ENCODE peak calls at places on chromosomes 13 and 19, in six cellular contexts. F is breast epithelium, C is adrenal gland, L is tibial nerve, A is heart right ventricle, K is tibial artery. T is an unnamed sample. For H3K27me3, the result is how much of the 10 kb centered on the place peaks cover.

GRCh38 chr13:83618966-83619365 is 263.3 kb downstream of the SLITRK1 start:
- DNase-seq in F (no peak), L (no peak), A (no peak), C (no peak), K (no peak), T (no peak)

GRCh38 chr19:43224855-43225253 is 19.4 kb upstream of the PSG4 start:
- DNase-seq in F (no peak), L (no peak), K (no peak), C (no peak), A (no peak), T (no peak)

GRCh38 chr13:101706651-101707050 is 254.2 kb downstream of the ITGBL1 start:
- DNase-seq in C (no peak), K (no peak), F (no peak), A (no peak), L (no peak), T (no peak)

GRCh38 chr19:13057147-13057572 is 45.5 kb downstream of the LYL1 start:
- DNase-seq in C (no peak), L (no peak), F (no peak), K (no peak), A (no peak), T (no peak)

GRCh38 chr13:90951663-90952062 is 395.8 kb upstream of the MIR17HG start:
- DNase-seq in A (no peak), F (no peak), C (no peak), L (no peak), K (no peak), T (no peak)

GRCh38 chr19:5530701-5531100 is 37.1 kb downstream of the TINCR start:
- DNase-seq in C (no peak), A (no peak), F (no peak), L (no peak), K (no peak), T (no peak)

GRCh38 chr19:28881616-28882015 is 331.3 kb downstream of the UQCRFS1 start:
- DNase-seq in C (no peak), L (no peak), A (no peak), K (no peak), F (no peak), T (no peak)

GRCh38 chr13:108302279-108302678 is 32.8 kb downstream of the TNFSF13B start:
- DNase-seq in F (no peak), K (no peak), L (no peak), C (no peak), A (no peak), T (no peak)

GRCh38 chr19:371501-372160 is 27.0 kb upstream of the MIER2 start:
- DNase-seq in F (no peak), C (no peak), A (no peak), L (no peak), K (no peak), T (no peak)

GRCh38 chr13:52345048-52345447 is 60.9 kb downstream of the THSD1 start:
- DNase-seq in K (no peak), L (no peak), C (no peak), A (no peak), F (no peak), T (no peak)

GRCh38 chr13:43874512-43875092 is 4.9 kb downstream of the CCDC122 start:
- DNase-seq in C (no peak), F (no peak), L (no peak), K (no peak), A (no peak), T (no peak)

GRCh38 chr19:46271488-46272197 is 25.2 kb upstream of the HIF3A start:
- DNase-seq in A (no peak), F (no peak), K (no peak), C (peak), L (no peak), T (no peak)

GRCh38 chr19:46350758-46351159 is 3.9 kb downstream of the PPP5C start:
- DNase-seq in F (no peak), A (no peak), C (peak), K (no peak), L (peak), T (no peak)

GRCh38 chr19:38441660-38442348 is 8.3 kb downstream of the RYR1 start:
- DNase-seq in C (no peak), L (no peak), F (no peak), K (no peak), A (no peak), T (no peak)

GRCh38 chr19:1161716-1162115 is 12.4 kb downstream of the SBNO2 start:
- DNase-seq in K (no peak), C (peak), L (no peak), F (no peak), A (no peak), T (no peak)

GRCh38 chr13:31032574-31033095 is 100.2 kb downstream of the TEX26 start:
- DNase-seq in C (no peak), L (no peak), K (no peak), F (no peak), A (no peak), T (no peak)

GRCh38 chr13:73767747-73768315 is 366.4 kb downstream of the KLF12 start:
- DNase-seq in A (no peak), F (no peak), K (no peak), C (no peak), L (no peak), T (no peak)

GRCh38 chr19:45211751-45212381 is 33.3 kb downstream of the BLOC1S3 start:
- DNase-seq in C (peak), K (no peak), F (peak), L (no peak), A (peak), T (peak)

GRCh38 chr13:30972888-30973377 is 40.5 kb downstream of the TEX26 start:
- DNase-seq in L (no peak), K (no peak), C (no peak), A (no peak), F (no peak), T (no peak)

GRCh38 chr19:5993516-5994406 is 15.8 kb upstream of the RANBP3 start:
- DNase-seq in A (peak), C (peak), F (no peak), L (no peak), K (no peak), T (peak)

GRCh38 chr13:58619396-58620113 is 988.0 kb downstream of the PCDH17 start:
- DNase-seq in A (no peak), K (no peak), L (no peak), C (no peak), F (no peak), T (no peak)

GRCh38 chr13:73429691-73430090 is 370.9 kb downstream of the KLF5 start:
- DNase-seq in A (no peak), F (no peak), K (no peak), C (no peak), L (no peak), T (no peak)

GRCh38 chr13:44903596-44903995 is 85.7 kb downstream of the NUFIP1 start:
- DNase-seq in A (peak), F (no peak), L (peak), C (peak), K (peak), T (peak)

GRCh38 chr13:34155931-34156607 is 338.1 kb downstream of the RFC3 start:
- DNase-seq in A (no peak), K (no peak), L (no peak), F (no peak), C (peak), T (no peak)

GRCh38 chr19:1164684-1165531 is 9.2 kb downstream of the SBNO2 start:
- DNase-seq in K (no peak), L (no peak), F (no peak), A (no peak), C (peak), T (no peak)

GRCh38 chr13:44382635-44383145 is 9.1 kb downstream of the SERP2 start:
- DNase-seq in C (no peak), F (no peak), K (no peak), A (peak), L (no peak), T (no peak)

GRCh38 chr13:85236431-85236830 is 562.8 kb downstream of the SLITRK6 start:
- DNase-seq in F (no peak), L (no peak), C (no peak), K (no peak), A (no peak), T (no peak)

GRCh38 chr13:52695856-52696255 is 43.2 kb downstream of the SUGT1 start:
- DNase-seq in L (no peak), C (no peak), A (no peak), K (no peak), F (no peak), T (no peak)

GRCh38 chr19:982567-983170 is 1.5 kb upstream of the WDR18 start:
- DNase-seq in A (peak), C (peak), L (peak), F (peak), K (peak), T (peak)

GRCh38 chr19:51503428-51503827 is 1.8 kb upstream of the SIGLEC12 start:
- DNase-seq in F (no peak), L (no peak), C (no peak), K (no peak), A (no peak), T (no peak)

GRCh38 chr19:51505904-51506303 is 4.3 kb upstream of the SIGLEC12 start:
- DNase-seq in A (no peak), K (no peak), C (no peak), L (no peak), F (no peak), T (no peak)

GRCh38 chr19:51507209-51507608 is 5.6 kb upstream of the SIGLEC12 start:
- DNase-seq in F (no peak), L (no peak), C (no peak), K (no peak), A (no peak), T (no peak)

GRCh38 chr19:51501594-51502263 is at the start of gene SIGLEC12:
- DNase-seq in C (peak), K (no peak), L (peak), A (no peak), F (no peak), T (peak)

DNA sequence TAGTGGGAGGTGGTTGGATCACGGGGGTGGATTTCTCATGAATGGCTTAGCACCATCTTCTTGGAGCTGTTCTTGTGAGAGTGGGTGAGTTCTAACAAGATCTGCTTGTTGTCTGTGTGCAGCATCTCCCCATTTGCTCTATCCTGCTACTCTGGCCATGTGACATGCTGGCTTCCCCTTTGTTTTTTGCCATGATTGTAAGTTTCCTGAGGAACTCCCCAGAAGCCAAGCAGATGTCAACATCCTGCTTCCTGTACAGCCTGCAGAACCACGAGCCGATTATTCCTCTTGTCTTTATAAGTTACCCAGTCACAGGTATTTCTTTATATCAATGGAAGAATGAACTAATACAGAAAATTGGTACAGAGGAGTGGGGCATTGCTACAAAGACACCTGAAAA is 2.3 kb upstream of the SIGLEC12 start:
- DNase-seq in K (no peak), F (no peak), C (no peak), L (no peak), A (no peak), T (no peak)
- H3K27me3 ChIP-seq in K (under half), F (under half), C (under half), L (under half), A (under half), T (under half)

GRCh38 chr13:113840541-113841354 is 23.1 kb downstream of the GAS6 start:
- DNase-seq in A (no peak), K (no peak), L (no peak), F (no peak), C (no peak), T (peak)

GRCh38 chr13:113837554-113838355 is 26.1 kb downstream of the GAS6 start:
- DNase-seq in L (peak), F (peak), C (peak), A (peak), K (peak), T (peak)

GRCh38 chr13:113836917-113837553 is 26.8 kb downstream of the GAS6 start:
- DNase-seq in C (peak), F (no peak), K (peak), L (peak), A (peak), T (peak)

GRCh38 chr13:113839536-113840204 is 24.2 kb downstream of the GAS6 start:
- DNase-seq in K (no peak), F (no peak), L (no peak), C (no peak), A (peak), T (peak)

DNA sequence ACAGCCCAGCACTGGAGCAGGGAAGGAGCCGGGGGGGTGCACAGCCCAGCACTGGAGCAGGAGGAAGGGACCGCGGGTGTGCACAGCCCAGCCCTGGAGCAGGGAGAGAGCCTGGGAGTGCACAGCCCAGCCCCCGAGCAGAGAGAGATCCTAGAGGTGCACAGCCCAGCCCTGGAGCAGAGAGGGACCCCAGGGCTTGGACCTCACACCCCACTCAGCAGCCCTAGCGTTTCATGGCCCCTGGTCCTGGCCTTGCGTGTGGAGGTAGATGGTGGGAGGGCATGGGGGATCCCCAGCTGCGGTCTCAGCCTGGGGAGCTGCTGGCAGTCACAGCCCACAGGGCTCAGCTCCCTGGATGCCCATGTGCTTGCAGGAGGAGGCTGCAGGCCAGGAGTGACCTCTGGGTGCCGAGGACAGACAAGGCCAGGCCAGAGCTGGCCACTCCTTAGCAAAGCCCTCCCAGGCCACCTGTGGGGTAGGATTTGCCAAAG is 25.1 kb downstream of the GAS6 start:
- DNase-seq in A (peak), L (no peak), K (no peak), C (no peak), F (no peak), T (peak)
- H3K4me3 ChIP-seq in A (no peak), L (no peak), K (no peak), C (peak), F (no peak), T (peak)

GRCh38 chr13:99086869-99087129 is 108.9 kb upstream of the DOCK9 start:
- DNase-seq in L (peak), F (no peak), K (peak), C (peak), A (no peak), T (peak)

GRCh38 chr13:99086149-99086868 is 108.4 kb upstream of the DOCK9 start:
- DNase-seq in C (peak), A (peak), F (no peak), L (peak), K (peak), T (peak)

GRCh38 chr13:99085846-99086148 is 107.9 kb upstream of the DOCK9 start:
- DNase-seq in C (no peak), L (no peak), A (no peak), F (no peak), K (no peak), T (no peak)

GRCh38 chr13:99085139-99085845 is 107.4 kb upstream of the DOCK9 start:
- DNase-seq in K (no peak), A (no peak), C (no peak), F (no peak), L (peak), T (no peak)

DNA sequence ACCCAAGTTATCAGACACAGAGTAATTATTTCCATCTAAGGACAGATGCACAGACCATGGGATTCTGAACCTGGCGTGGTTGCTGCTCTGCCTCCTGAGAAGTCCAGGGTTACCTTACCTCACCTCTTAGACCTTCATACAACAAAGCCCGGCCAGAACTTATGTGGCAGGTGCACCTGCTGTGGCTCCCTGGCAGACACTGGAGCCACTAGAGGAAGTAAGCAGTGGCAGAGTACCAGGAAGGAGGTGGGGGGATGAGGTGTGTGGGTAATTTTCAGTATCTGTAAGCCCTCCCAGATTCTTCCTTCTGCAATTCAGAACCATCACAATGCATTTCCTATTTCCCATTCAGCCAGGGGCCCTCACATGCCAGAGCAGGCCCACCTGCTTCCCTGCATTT is 106.1 kb upstream of the DOCK9 start:
- DNase-seq in A (no peak), C (no peak), F (no peak), K (no peak), L (no peak), T (no peak)
- H3K27ac ChIP-seq in A (no peak), C (no peak), F (peak), K (no peak), L (no peak), T (peak)

GRCh38 chr13:111539791-111540446 is 219.5 kb downstream of the TEX29 start:
- DNase-seq in A (no peak), F (no peak), L (no peak), C (no peak), K (peak), T (no peak)
- H3K27me3 ChIP-seq in A (half or more), F (half or more), L (under half), C (under half), K (under half), T (half or more)

GRCh38 chr13:41241626-41242025 is 21.8 kb downstream of the MTRF1 start:
- DNase-seq in L (no peak), A (no peak), C (no peak), F (no peak), K (no peak), T (no peak)

GRCh38 chr13:41244555-41244954 is 18.8 kb downstream of the MTRF1 start:
- DNase-seq in A (no peak), L (no peak), C (no peak), K (no peak), F (no peak), T (no peak)

GRCh38 chr13:41250993-41251392 is 12.4 kb downstream of the MTRF1 start:
- DNase-seq in A (no peak), F (no peak), L (no peak), C (no peak), K (no peak), T (no peak)

DNA sequence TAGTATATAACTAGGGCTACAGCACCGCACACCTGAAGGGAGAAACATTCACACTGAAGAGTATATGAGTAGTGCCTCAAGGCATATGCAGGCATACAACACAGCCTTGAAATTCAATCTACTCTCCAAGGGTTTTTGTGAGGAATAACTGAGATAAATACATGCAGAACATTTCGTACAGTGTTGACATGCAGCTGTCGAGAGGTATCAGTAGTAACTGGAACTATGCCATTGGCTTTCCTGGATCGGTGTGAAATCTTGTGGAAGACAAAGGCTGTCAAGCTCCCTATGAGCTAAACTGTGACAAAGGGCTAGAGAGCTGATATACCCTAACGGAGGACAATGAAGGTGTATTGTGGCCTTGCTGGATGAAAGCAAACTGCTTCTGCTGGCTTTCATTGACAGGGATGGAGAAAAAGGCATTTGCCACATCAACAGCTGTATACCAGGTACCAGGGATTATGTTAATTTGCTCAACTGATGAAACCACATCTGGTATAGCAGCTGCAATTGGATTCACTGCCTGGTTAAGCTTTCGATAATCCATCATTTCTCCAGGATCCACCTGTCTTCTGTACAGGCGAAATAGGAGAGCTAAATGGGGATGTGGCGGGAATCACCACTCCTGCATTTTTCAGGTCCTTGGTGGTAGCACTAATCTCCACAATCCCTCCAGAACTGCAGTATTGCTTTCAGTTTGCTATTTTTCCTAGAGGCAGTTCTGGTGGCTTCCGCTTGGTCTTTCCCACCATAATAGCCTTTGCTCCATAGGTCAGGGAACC is 16.2 kb downstream of the MTRF1 start:
- DNase-seq in L (no peak), K (no peak), A (no peak), C (no peak), F (no peak), T (no peak)
- H3K4me3 ChIP-seq in L (no peak), K (no peak), A (no peak), C (no peak), F (no peak), T (no peak)

DNA sequence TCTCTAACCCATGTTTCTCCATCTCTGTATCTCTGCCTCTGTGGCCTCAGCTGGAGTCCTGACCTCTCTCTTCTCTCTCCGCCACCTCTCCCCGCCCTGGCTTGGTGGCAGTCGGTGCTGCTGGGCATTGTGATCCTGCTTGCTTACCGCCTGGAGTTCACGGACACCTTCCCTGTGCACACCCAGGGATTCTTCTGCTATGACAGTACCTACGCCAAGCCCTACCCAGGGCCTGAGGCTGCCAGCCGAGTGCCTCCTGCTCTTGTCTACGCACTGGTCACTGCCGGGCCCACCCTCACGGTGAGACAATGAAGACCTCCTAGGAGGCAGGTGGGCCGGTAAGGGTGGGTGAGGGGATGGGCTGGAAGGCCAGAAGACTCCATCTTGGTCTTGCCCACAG is 4.2 kb downstream of the PLPPR2 start:
- DNase-seq in K (no peak), L (no peak), A (no peak), F (no peak), C (no peak), T (no peak)
- H3K27ac ChIP-seq in K (no peak), L (no peak), A (no peak), F (no peak), C (no peak), T (no peak)

GRCh38 chr19:49422407-49423277 is 599 bp downstream of the PTH2 start:
- DNase-seq in F (no peak), A (peak), L (no peak), K (no peak), C (no peak), T (peak)
- H3K27me3 ChIP-seq in F (half or more), A (half or more), L (half or more), K (half or more), C (half or more), T (half or more)

GRCh38 chr19:3554254-3555083 is 2.9 kb downstream of the MFSD12 start:
- DNase-seq in K (no peak), F (no peak), L (no peak), C (no peak), A (no peak), T (no peak)

GRCh38 chr19:3556423-3556977 is 886 bp downstream of the MFSD12 start:
- DNase-seq in K (no peak), C (no peak), F (no peak), A (no peak), L (no peak), T (no peak)

GRCh38 chr19:3556978-3557460 is 367 bp downstream of the MFSD12 start:
- DNase-seq in C (peak), F (no peak), K (peak), L (no peak), A (no peak), T (no peak)

GRCh38 chr19:3557461-3558248 is at the start of gene MFSD12:
- DNase-seq in L (peak), K (peak), C (peak), A (peak), F (peak), T (peak)

GRCh38 chr19:3555653-3556422 is 1.5 kb downstream of the MFSD12 start:
- DNase-seq in C (no peak), F (no peak), A (no peak), K (no peak), L (no peak), T (no peak)
- H3K4me3 ChIP-seq in C (peak), F (peak), A (peak), K (peak), L (peak), T (peak)

GRCh38 chr13:100526299-100527030 is 62.1 kb downstream of the GGACT start:
- DNase-seq in C (no peak), A (no peak), K (no peak), F (no peak), L (no peak), T (no peak)
- H3K27ac ChIP-seq in C (no peak), A (no peak), K (no peak), F (no peak), L (no peak), T (no peak)